ENCODE peak calls at places on chromosomes 7 and 10, in nine cellular contexts. M, A, O, K, F, P, U, R and J are unnamed samples. For H3K9me3 and H3K36me3, the result is how much of the 10 kb centered on the place peaks cover.

GRCh38 chr7:73487486-73487885 is 34.6 kb downstream of the BAZ1B start:
- DNase-seq in F (no peak), O (peak), P (no peak), R (no peak), K (no peak), M (no peak), U (no peak), A (no peak), J (no peak)

GRCh38 chr7:19177269-19177668 is 32.0 kb upstream of the FERD3L start:
- DNase-seq in R (no peak), M (no peak), U (no peak), O (no peak), P (no peak), F (no peak), K (peak), A (no peak), J (no peak)

GRCh38 chr10:106499448-106499847 is 665.1 kb downstream of the SORCS1 start:
- DNase-seq in P (peak), F (no peak), R (no peak), K (no peak), U (no peak), M (no peak), O (no peak), A (no peak), J (no peak)

GRCh38 chr10:59748834-59749233 is 4.4 kb downstream of the MRLN start:
- DNase-seq in O (no peak), P (no peak), R (no peak), U (no peak), A (no peak), K (no peak), M (no peak), F (no peak), J (no peak)

GRCh38 chr7:102273749-102274712 is 12.6 kb upstream of the SH2B2 start:
- DNase-seq in K (peak), O (peak), A (peak), U (no peak), F (no peak), R (no peak), P (no peak), M (no peak), J (no peak)

GRCh38 chr7:35524112-35524804 is 170.7 kb downstream of the HERPUD2 start:
- DNase-seq in M (no peak), F (no peak), P (no peak), R (no peak), K (no peak), A (no peak), O (no peak), U (no peak), J (no peak)

GRCh38 chr7:137331378-137331777 is 12.2 kb downstream of the PTN start:
- DNase-seq in O (peak), A (no peak), U (no peak), M (no peak), R (no peak), K (no peak), P (no peak), F (no peak), J (no peak)

GRCh38 chr10:96025566-96025965 is 17.8 kb upstream of the CCNJ start:
- DNase-seq in O (peak), A (peak), F (no peak), K (peak), P (no peak), U (no peak), M (no peak), R (no peak), J (no peak)

GRCh38 chr7:112462236-112462635 is 12.0 kb downstream of the IFRD1 start:
- DNase-seq in O (peak), U (no peak), P (no peak), K (no peak), R (peak), F (no peak), M (peak), A (no peak), J (no peak)

GRCh38 chr10:49594594-49594993 is 15.5 kb upstream of the SLC18A3 start:
- DNase-seq in F (no peak), R (peak), P (no peak), A (peak), O (peak), K (peak), U (no peak), M (no peak), J (no peak)

GRCh38 chr7:129066290-129067131 is 11.6 kb upstream of the TNPO3 start:
- DNase-seq in U (no peak), R (no peak), K (no peak), P (no peak), F (no peak), O (peak), M (no peak), A (no peak), J (no peak)

GRCh38 chr10:48236199-48236621 is 38.3 kb downstream of the FRMPD2 start:
- DNase-seq in K (no peak), R (no peak), U (no peak), F (no peak), P (no peak), O (no peak), M (no peak), A (no peak), J (no peak)

GRCh38 chr7:106486331-106486730 is 174.6 kb downstream of the CCDC71L start:
- DNase-seq in K (no peak), O (peak), P (no peak), A (no peak), R (no peak), F (no peak), M (no peak), U (no peak), J (no peak)

GRCh38 chr7:156178857-156179256 is 366.6 kb upstream of the SHH start:
- DNase-seq in U (no peak), O (no peak), R (no peak), P (no peak), F (no peak), M (no peak), K (no peak), A (no peak), J (no peak)
- H3K9me3 ChIP-seq in U (under half), O (half or more), R (under half), P (under half), F (under half), M (under half), K (under half), A (under half), J (under half)

GRCh38 chr10:5782174-5782573 is 31.1 kb downstream of the GDI2 start:
- DNase-seq in F (no peak), P (no peak), M (no peak), R (no peak), K (no peak), O (no peak), A (no peak), U (no peak), J (no peak)
- H3K36me3 ChIP-seq in F (half or more), P (under half), M (under half), R (under half), K (under half), O (under half), A (under half), U (half or more), J (half or more)

DNA sequence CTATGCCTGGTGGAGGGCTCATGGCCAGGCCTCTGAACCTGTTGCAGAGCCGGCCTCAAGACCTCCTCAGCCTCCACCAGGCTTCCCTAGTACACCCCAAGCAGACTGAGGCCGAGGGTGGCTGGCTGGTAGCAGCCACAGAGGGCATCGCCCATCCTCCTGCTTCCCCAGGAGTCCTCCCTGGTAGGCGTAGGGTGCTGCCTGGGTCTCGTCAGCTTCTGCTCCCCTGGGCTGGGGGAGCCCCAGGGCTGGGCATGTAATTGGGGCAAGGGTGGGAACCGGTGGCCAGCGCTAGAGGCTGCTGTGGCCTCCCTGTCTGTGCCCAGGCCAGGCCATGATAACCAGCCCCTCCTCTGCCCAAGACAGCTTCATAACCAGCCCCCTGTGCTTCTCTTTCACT is 32.6 kb downstream of the TBATA start:
- DNase-seq in K (no peak), F (no peak), R (no peak), U (no peak), M (peak), A (no peak), P (no peak), O (no peak), J (no peak)
- H3K27ac ChIP-seq in K (peak), F (no peak), R (no peak), U (no peak), M (no peak), A (no peak), P (no peak), O (no peak), J (no peak)

DNA sequence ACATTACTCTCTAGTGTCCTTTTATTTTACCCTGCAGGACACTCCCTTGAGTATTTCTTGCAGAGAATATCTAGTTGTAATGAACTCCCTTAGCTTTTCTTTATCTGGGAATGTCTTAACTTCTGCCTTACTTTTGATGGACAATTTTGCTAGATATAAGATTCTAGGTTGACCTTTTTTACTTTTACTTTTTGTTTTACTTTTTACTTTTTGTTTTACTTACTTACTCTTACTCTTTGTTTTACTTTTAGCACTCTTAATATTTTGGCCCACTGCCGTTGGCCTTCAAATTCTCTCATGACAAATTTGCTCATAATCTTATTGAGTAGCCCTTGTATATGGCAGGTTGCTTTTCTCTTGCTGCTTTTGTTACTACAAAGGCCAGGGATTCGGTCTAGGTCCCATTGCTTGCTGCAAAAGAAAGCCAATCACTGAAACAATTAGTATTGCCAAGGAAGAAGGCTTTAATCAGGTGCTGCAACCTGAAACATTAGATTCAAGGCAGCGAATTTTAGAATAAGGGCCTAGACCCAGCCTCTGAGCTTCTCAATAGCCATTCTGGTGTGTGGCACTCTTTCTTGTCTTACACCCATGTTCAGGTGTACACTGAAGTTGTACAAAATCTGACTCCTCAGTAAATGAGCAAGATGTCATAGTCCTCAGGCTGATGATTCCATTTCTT is 137.0 kb downstream of the TES start:
- DNase-seq in K (no peak), R (no peak), U (no peak), O (no peak), M (no peak), P (no peak), F (no peak), A (no peak), J (no peak)
- H3K9me3 ChIP-seq in K (under half), R (under half), U (under half), O (under half), M (under half), P (under half), F (under half), A (under half), J (under half)

GRCh38 chr10:21421016-21421415 is 104.5 kb downstream of the SKIDA1 start:
- DNase-seq in M (no peak), K (no peak), U (no peak), A (no peak), R (no peak), P (no peak), F (no peak), O (no peak), J (no peak)
- H3K36me3 ChIP-seq in M (under half), K (under half), U (under half), A (under half), R (under half), P (under half), F (under half), O (under half), J (under half)